ENCODE peak calls at places on chromosomes 13 and 19, in six cellular contexts. D, U, E, V, K and P are unnamed samples.
A peak's percentile ranks its signal among the peaks of the same experiment; 100 is the strongest.

GRCh38 chr13:82739881-82740280 is 1142.4 kb downstream of the SLITRK1 start:
- DNase-seq in E (peak; percentile 28), D (no peak), V (no peak), U (no peak), K (no peak), P (peak; percentile 39)

GRCh38 chr13:111962431-111962891 is 104.5 kb upstream of the SOX1 start:
- DNase-seq in D (no peak), E (peak; percentile 2), K (no peak), U (no peak), V (no peak), P (no peak)

GRCh38 chr13:57633141-57633949 is 1.8 kb downstream of the PCDH17 start:
- DNase-seq in U (peak; percentile 75), K (no peak), V (peak; percentile 79), E (no peak), D (no peak), P (peak; percentile 2)

GRCh38 chr19:51564791-51565190 is 6.3 kb upstream of the ZNF175 start:
- DNase-seq in K (no peak), D (no peak), E (no peak), V (no peak), U (no peak), P (no peak)

GRCh38 chr13:93420206-93420605 is 193.6 kb downstream of the GPC6 start:
- DNase-seq in E (no peak), U (no peak), D (no peak), V (no peak), K (no peak), P (no peak)

GRCh38 chr13:106072014-106072413 is 463.4 kb downstream of the EFNB2 start:
- DNase-seq in K (no peak), V (no peak), D (no peak), U (no peak), E (no peak), P (no peak)

GRCh38 chr13:45341799-45342584 is 1.0 kb upstream of the TPT1 start:
- DNase-seq in E (peak; percentile 28), V (peak; percentile 71), K (no peak), U (no peak), D (no peak), P (peak; percentile 85)

GRCh38 chr19:56839665-56840451 is 668 bp downstream of the PEG3 start:
- DNase-seq in K (no peak), V (peak; percentile 72), D (no peak), U (no peak), E (peak; percentile 73), P (no peak)

GRCh38 chr13:97440598-97440997 is 6.6 kb downstream of the RAP2A start:
- DNase-seq in E (no peak), V (no peak), U (no peak), D (no peak), K (no peak), P (peak; percentile 57)

GRCh38 chr19:57815247-57816075 is 748 bp upstream of the ZNF552 start:
- DNase-seq in E (no peak), V (no peak), D (no peak), K (no peak), U (no peak), P (no peak)

GRCh38 chr13:51370116-51370515 is 30.6 kb downstream of the SERPINE3 start:
- DNase-seq in U (no peak), D (no peak), K (no peak), E (no peak), V (no peak), P (peak; percentile 75)

GRCh38 chr13:97319088-97319487 is 97.0 kb downstream of the MBNL2 start:
- DNase-seq in D (no peak), U (no peak), K (no peak), V (no peak), E (no peak), P (peak; percentile 20)

GRCh38 chr19:17192751-17193150 is 22.4 kb upstream of the USE1 start:
- DNase-seq in E (no peak), U (no peak), K (no peak), D (no peak), V (no peak), P (no peak)

GRCh38 chr13:95714142-95714832 is 37.3 kb downstream of the DNAJC3 start:
- DNase-seq in U (no peak), E (peak; percentile 91), D (no peak), V (no peak), K (peak; percentile 2), P (peak; percentile 92)

GRCh38 chr13:84567848-84568247 is 685.6 kb upstream of the SLITRK1 start:
- DNase-seq in D (no peak), E (no peak), V (no peak), K (no peak), U (no peak), P (no peak)

GRCh38 chr19:35458821-35459391 is 10.8 kb downstream of the FFAR2 start:
- DNase-seq in V (no peak), E (no peak), K (no peak), U (no peak), D (no peak), P (no peak)

GRCh38 chr19:2047449-2048103 is 3.5 kb downstream of the MKNK2 start:
- DNase-seq in K (peak; percentile 5), U (peak; percentile 4), E (peak; percentile 15), V (no peak), D (no peak), P (peak; percentile 58)

GRCh38 chr19:35995655-35995993 is 636 bp downstream of the SDHAF1 start:
- DNase-seq in K (peak; percentile 57), U (peak; percentile 80), E (peak; percentile 40), V (peak; percentile 67), D (no peak), P (peak; percentile 72)

GRCh38 chr19:42477117-42477516 is 34.4 kb upstream of the CXCL17 start:
- DNase-seq in V (no peak), K (no peak), D (no peak), U (no peak), E (no peak), P (no peak)

GRCh38 chr19:42479736-42480135 is 37.0 kb upstream of the CXCL17 start:
- DNase-seq in K (no peak), U (no peak), D (no peak), V (no peak), E (no peak), P (no peak)

GRCh38 chr19:42478765-42479307 is 36.1 kb upstream of the CXCL17 start:
- DNase-seq in D (no peak), U (no peak), V (no peak), E (no peak), K (no peak), P (no peak)

GRCh38 chr19:42477933-42478332 is 35.2 kb upstream of the CXCL17 start:
- DNase-seq in K (no peak), E (no peak), D (no peak), U (no peak), V (no peak), P (no peak)

DNA sequence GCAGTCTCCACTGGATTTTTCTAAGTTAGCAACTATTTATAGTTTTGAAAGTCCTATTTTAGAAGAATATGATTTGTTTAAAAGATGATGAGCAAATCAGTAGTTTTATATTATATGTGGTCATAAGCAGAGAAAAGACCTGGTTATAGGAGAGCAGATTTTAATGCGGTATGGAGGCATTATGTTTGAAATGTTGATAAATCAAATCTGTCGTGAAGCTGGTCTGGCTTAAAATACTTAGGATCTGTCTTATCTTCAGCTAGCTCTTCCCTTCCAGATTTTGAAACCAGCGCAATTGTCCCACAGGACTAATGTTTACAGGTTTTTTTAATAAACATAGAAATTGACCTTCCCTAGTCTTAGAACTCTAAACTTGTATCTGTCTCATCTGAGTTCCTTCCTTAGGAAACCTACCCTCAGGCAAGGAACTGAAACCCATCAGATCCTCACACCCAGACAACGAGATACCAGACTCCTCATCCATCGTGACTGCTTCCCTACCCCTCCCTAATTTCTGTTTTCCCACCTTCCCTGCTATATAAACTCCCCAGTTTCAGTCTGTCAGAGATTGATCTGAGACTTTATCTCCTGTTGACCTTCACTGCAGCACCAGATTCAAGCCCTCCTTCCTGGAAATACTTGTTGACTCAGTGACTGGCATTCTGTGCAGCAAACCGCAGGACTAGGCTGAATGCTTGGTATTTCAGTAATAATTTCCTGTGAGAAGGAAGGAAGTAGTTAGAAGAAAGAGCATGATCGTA is 37.8 kb upstream of the CXCL17 start:
- DNase-seq in E (peak; percentile 61), D (no peak), U (no peak), V (no peak), K (no peak), P (peak; percentile 61)
- H2AFZ ChIP-seq in E (no peak overlapping the region), D (no peak overlapping the region), U (no peak overlapping the region), V (peak overlapping the region; percentile 15), K (no peak overlapping the region), P (peak overlapping the region; percentile 66)

DNA sequence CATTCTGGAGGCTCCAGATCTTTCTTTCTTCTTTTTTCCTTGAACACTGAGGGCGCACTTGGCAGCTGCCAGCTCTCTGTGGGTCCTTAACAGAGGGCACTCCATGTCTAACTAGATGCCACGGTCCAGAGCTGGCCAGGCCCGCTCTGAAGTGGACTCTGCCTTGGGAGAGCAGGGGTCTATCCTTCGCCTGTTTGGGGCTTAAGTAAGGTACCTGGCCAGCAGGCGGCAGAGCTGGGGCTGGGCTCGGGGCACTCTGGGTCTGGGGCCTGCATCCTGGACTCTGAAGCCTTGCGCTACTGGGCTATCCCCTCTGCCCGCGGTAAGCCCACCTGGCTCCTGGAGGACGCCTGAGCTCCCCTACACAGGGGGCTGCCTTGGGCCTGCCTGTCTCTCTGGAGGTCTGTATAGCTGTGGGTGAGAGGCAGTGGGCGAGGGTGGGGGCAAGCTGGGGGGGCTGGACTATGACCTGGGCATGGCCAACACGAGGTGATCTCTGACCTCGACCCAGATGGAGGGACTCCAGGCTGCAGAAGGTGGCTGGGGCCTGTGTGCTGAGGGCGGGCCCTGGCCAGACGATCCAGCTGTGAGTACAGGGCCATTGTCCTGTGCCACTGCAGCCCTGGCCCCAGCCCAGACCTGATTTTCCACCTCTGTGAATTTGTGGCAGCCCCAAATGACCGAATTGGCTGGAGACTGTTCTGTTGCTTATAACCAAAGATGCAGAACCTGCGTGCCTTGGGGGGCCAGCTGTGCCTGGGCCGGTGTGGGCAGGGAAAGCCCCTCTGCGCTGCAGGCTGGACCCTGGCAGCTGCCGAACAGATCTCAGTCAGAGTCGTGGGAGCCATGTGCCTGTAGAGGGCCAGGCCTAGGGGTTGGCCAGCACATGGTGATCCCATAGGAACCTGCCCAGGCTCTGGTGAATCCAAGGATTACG is 26.5 kb downstream of the CEBPG start:
- DNase-seq in V (peak; percentile 28), K (no peak), D (no peak), E (no peak), U (no peak), P (no peak)
- TF ChIP-seq EZH2phosphoT487 in V (no peak), K (no peak), D (no peak), E (no peak), U (no peak), P (no peak)

DNA sequence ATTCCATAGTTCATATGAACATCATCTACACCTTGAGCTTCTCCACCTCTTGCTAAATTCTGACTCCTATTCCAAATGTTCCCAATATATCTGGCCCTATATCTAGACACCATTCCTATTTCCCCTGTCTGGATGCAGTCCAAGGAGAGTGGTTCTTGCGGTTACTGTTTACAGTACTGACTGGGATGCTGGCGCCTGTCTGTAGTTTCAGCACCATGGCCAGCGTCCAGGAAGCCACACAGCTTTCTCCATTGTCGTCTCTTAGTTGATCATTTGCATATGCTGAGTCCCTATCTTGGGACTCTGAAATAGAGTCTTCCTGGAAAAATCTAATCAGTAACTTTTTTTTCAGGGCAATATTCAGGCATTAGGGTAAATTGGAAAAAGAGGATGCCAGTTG is 14.9 kb downstream of the LAIR2 start:
- DNase-seq in E (peak; percentile 86), V (no peak), D (no peak), U (peak; percentile 60), K (peak; percentile 68), P (peak; percentile 55)
- H3K9ac ChIP-seq in E (no peak overlapping the region), V (no peak overlapping the region), D (no peak overlapping the region), U (no peak overlapping the region), K (no peak overlapping the region), P (no peak overlapping the region)

DNA sequence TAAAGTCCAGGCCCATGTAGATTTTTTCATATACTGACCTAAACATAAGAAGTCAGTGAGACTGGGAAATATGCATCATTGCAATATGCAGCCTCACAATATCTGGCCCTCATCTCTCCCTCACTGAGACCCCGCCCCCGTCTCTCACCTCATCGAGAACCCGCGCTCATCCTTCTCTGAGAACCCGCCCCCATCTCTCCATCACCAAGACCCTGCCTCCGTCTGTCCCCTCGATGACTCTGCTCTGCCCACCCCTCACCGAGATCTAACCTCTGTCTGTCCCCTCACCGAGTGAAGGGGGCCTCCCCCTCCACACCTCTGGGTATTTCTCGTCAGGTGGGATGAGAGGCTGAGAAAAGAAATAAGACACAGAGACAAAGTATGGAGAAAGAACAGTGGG is 20.5 kb upstream of the ZNF846 start:
- DNase-seq in D (no peak), U (no peak), E (no peak), K (no peak), V (no peak), P (no peak)
- H2AFZ ChIP-seq in D (no peak overlapping the region), U (no peak overlapping the region), E (no peak overlapping the region), K (no peak overlapping the region), V (no peak overlapping the region), P (no peak overlapping the region)